ENCODE peak calls at places on chromosome 19, in five cellular contexts. N, D, K, Z and G are unnamed samples.

GRCh38 chr19:13132471-13133166 is 14.6 kb downstream of the NACC1 start:
- DNase-seq in N (no peak), D (peak), K (no peak), Z (no peak), G (peak)

GRCh38 chr19:13150919-13151604 is 851 bp downstream of the IER2 start:
- DNase-seq in N (no peak), D (peak), K (peak), Z (no peak), G (no peak)

GRCh38 chr19:7705387-7706187 is 3.7 kb upstream of the FCER2 start:
- DNase-seq in N (no peak), D (peak), K (no peak), Z (no peak), G (no peak)

GRCh38 chr19:18733196-18733647 is 49.7 kb downstream of the CRTC1 start:
- DNase-seq in N (no peak), D (no peak), K (no peak), Z (peak), G (peak)

GRCh38 chr19:46461537-46461936 is 9.8 kb downstream of the PNMA8A start:
- DNase-seq in N (no peak), D (no peak), K (no peak), Z (no peak), G (no peak)

GRCh38 chr19:40691421-40692211 is 1.2 kb upstream of the NUMBL start:
- DNase-seq in N (no peak), D (no peak), K (no peak), Z (no peak), G (no peak)

GRCh38 chr19:35704218-35704617 is at the start of gene ZBTB32:
- DNase-seq in N (no peak), D (no peak), K (no peak), Z (peak), G (peak)

GRCh38 chr19:8585894-8586750 is 8.9 kb upstream of the MYO1F start:
- DNase-seq in N (no peak), D (peak), K (peak), Z (no peak), G (peak)

GRCh38 chr19:3516675-3517207 is 10.6 kb downstream of the FZR1 start:
- DNase-seq in N (no peak), D (peak), K (peak), Z (no peak), G (no peak)

GRCh38 chr19:8638078-8638619 is 7.7 kb downstream of the NFILZ start:
- DNase-seq in N (no peak), D (no peak), K (no peak), Z (no peak), G (peak)

GRCh38 chr19:41934849-41935374 is 6.7 kb upstream of the ERFL start:
- DNase-seq in N (no peak), D (peak), K (peak), Z (peak), G (peak)

GRCh38 chr19:3494559-3494958 is 5.9 kb downstream of the DOHH start:
- DNase-seq in N (no peak), D (peak), K (no peak), Z (no peak), G (no peak)

GRCh38 chr19:41327499-41328156 is 17.7 kb downstream of the CCDC97 start:
- DNase-seq in N (no peak), D (peak), K (peak), Z (no peak), G (peak)

GRCh38 chr19:3186377-3186688 is 603 bp downstream of the NCLN start:
- DNase-seq in N (no peak), D (peak), K (no peak), Z (peak), G (no peak)

GRCh38 chr19:1361601-1362384 is 21.9 kb upstream of the NDUFS7 start:
- DNase-seq in N (peak), D (no peak), K (no peak), Z (peak), G (peak)

GRCh38 chr19:741506-742131 is 9.3 kb upstream of the MISP start:
- DNase-seq in N (no peak), D (no peak), K (no peak), Z (no peak), G (no peak)

GRCh38 chr19:3595521-3596061 is 10.3 kb downstream of the GIPC3 start:
- DNase-seq in N (no peak), D (no peak), K (no peak), Z (no peak), G (no peak)

GRCh38 chr19:10120538-10121198 is 969 bp upstream of the EIF3G start:
- DNase-seq in N (peak), D (no peak), K (no peak), Z (peak), G (peak)

GRCh38 chr19:38221919-38222828 is 1.8 kb downstream of the DPF1 start:
- DNase-seq in N (no peak), D (no peak), K (no peak), Z (no peak), G (no peak)

GRCh38 chr19:17842663-17843313 is 5.0 kb downstream of the JAK3 start:
- DNase-seq in N (no peak), D (no peak), K (no peak), Z (no peak), G (no peak)

GRCh38 chr19:17075860-17076538 is 422 bp downstream of the MYO9B start:
- DNase-seq in N (peak), D (peak), K (peak), Z (peak), G (peak)

GRCh38 chr19:42351079-42351735 is 25.8 kb downstream of the MEGF8 start:
- DNase-seq in N (no peak), D (no peak), K (no peak), Z (no peak), G (no peak)

GRCh38 chr19:51064534-51065220 is at the start of gene KLK13:
- DNase-seq in N (no peak), D (no peak), K (no peak), Z (no peak), G (no peak)

GRCh38 chr19:51372649-51373504 is at the start of gene NKG7:
- DNase-seq in N (no peak), D (peak), K (no peak), Z (no peak), G (no peak)

GRCh38 chr19:18904334-18905057 is 8.5 kb upstream of the CERS1 start:
- DNase-seq in N (no peak), D (no peak), K (no peak), Z (no peak), G (no peak)

GRCh38 chr19:7340959-7341837 is 7.5 kb upstream of the ARHGEF18 start:
- DNase-seq in N (peak), D (peak), K (peak), Z (peak), G (peak)

GRCh38 chr19:38402967-38403674 is at the start of gene FAM98C:
- DNase-seq in N (peak), D (peak), K (peak), Z (peak), G (peak)

GRCh38 chr19:23505738-23506137 is 110.5 kb upstream of the ZNF91 start:
- DNase-seq in N (no peak), D (no peak), K (no peak), Z (no peak), G (no peak)